ENCODE peak calls at places on chromosomes 6 and 20, in nine cellular contexts. One of them, this sample, is unnamed.

GRCh38 chr6:38387994-38388393 is 251.7 kb downstream of the BTBD9 start:
- DNase-seq in NCI-H1105: no peak
- DNase-seq in caudate nucleus: no peak
- DNase-seq in NCI-H446: no peak
- DNase-seq in T-cell: no peak
- DNase-seq in HepG2: no peak
- DNase-seq in amygdala: no peak
- DNase-seq in GDM1: no peak
- DNase-seq in lower lobe of right lung: no peak
- DNase-seq in this sample: peak; percentile 43

GRCh38 chr20:45359069-45359405 is 3.9 kb upstream of the SYS1 start:
- DNase-seq in NCI-H1105: no peak
- DNase-seq in caudate nucleus: no peak
- DNase-seq in NCI-H446: no peak
- DNase-seq in T-cell: no peak
- DNase-seq in HepG2: no peak
- DNase-seq in amygdala: no peak
- DNase-seq in GDM1: no peak
- DNase-seq in lower lobe of right lung: peak; percentile 81
- DNase-seq in this sample: no peak

GRCh38 chr20:40493071-40493470 is 196.0 kb downstream of the MAFB start:
- DNase-seq in NCI-H1105: peak; percentile 45
- DNase-seq in caudate nucleus: no peak
- DNase-seq in NCI-H446: no peak
- DNase-seq in T-cell: no peak
- DNase-seq in HepG2: no peak
- DNase-seq in amygdala: no peak
- DNase-seq in GDM1: no peak
- DNase-seq in lower lobe of right lung: peak; percentile 80
- DNase-seq in this sample: peak; percentile 30

GRCh38 chr20:39939241-39939865 is 749.7 kb downstream of the MAFB start:
- DNase-seq in NCI-H1105: no peak
- DNase-seq in caudate nucleus: no peak
- DNase-seq in NCI-H446: no peak
- DNase-seq in T-cell: no peak
- DNase-seq in HepG2: no peak
- DNase-seq in amygdala: no peak
- DNase-seq in GDM1: no peak
- DNase-seq in lower lobe of right lung: no peak
- DNase-seq in this sample: no peak

GRCh38 chr6:18219611-18220010 is 44.7 kb downstream of the DEK start:
- DNase-seq in NCI-H1105: no peak
- DNase-seq in caudate nucleus: no peak
- DNase-seq in NCI-H446: no peak
- DNase-seq in T-cell: no peak
- DNase-seq in HepG2: no peak
- DNase-seq in amygdala: no peak
- DNase-seq in GDM1: no peak
- DNase-seq in lower lobe of right lung: no peak
- DNase-seq in this sample: no peak

GRCh38 chr20:23085415-23086055 is 589 bp downstream of the CD93 start:
- DNase-seq in NCI-H1105: no peak
- DNase-seq in caudate nucleus: no peak
- DNase-seq in NCI-H446: no peak
- DNase-seq in T-cell: no peak
- DNase-seq in HepG2: no peak
- DNase-seq in amygdala: no peak
- DNase-seq in GDM1: peak; percentile 37
- DNase-seq in lower lobe of right lung: peak; percentile 53
- DNase-seq in this sample: no peak

GRCh38 chr6:45933855-45934254 is 81.8 kb downstream of the CLIC5 start:
- DNase-seq in NCI-H1105: no peak
- DNase-seq in caudate nucleus: no peak
- DNase-seq in NCI-H446: no peak
- DNase-seq in T-cell: no peak
- DNase-seq in HepG2: no peak
- DNase-seq in amygdala: no peak
- DNase-seq in GDM1: no peak
- DNase-seq in lower lobe of right lung: no peak
- DNase-seq in this sample: no peak

GRCh38 chr20:32205502-32206382 is 1.8 kb downstream of the PLAGL2 start:
- DNase-seq in NCI-H1105: no peak
- DNase-seq in caudate nucleus: no peak
- DNase-seq in NCI-H446: no peak
- DNase-seq in T-cell: no peak
- DNase-seq in HepG2: no peak
- DNase-seq in amygdala: no peak
- DNase-seq in GDM1: no peak
- DNase-seq in lower lobe of right lung: no peak
- DNase-seq in this sample: peak; percentile 38

GRCh38 chr20:53887973-53888372 is 182.4 kb downstream of the BCAS1 start:
- DNase-seq in NCI-H1105: no peak
- DNase-seq in caudate nucleus: no peak
- DNase-seq in NCI-H446: no peak
- DNase-seq in T-cell: no peak
- DNase-seq in HepG2: no peak
- DNase-seq in amygdala: no peak
- DNase-seq in GDM1: no peak
- DNase-seq in lower lobe of right lung: no peak
- DNase-seq in this sample: no peak

GRCh38 chr6:18142591-18142861 is 12.4 kb downstream of the TPMT start:
- DNase-seq in NCI-H1105: peak; percentile 65
- DNase-seq in caudate nucleus: no peak
- DNase-seq in NCI-H446: no peak
- DNase-seq in T-cell: no peak
- DNase-seq in HepG2: no peak
- DNase-seq in amygdala: no peak
- DNase-seq in GDM1: no peak
- DNase-seq in lower lobe of right lung: no peak
- DNase-seq in this sample: no peak

GRCh38 chr20:15918631-15919030 is 654.6 kb downstream of the KIF16B start:
- DNase-seq in NCI-H1105: no peak
- DNase-seq in caudate nucleus: no peak
- DNase-seq in NCI-H446: no peak
- DNase-seq in T-cell: no peak
- DNase-seq in HepG2: no peak
- DNase-seq in amygdala: no peak
- DNase-seq in GDM1: no peak
- DNase-seq in lower lobe of right lung: no peak
- DNase-seq in this sample: no peak

GRCh38 chr20:53768329-53768728 is 174.7 kb upstream of the ZNF217 start:
- DNase-seq in NCI-H1105: no peak
- DNase-seq in caudate nucleus: no peak
- DNase-seq in NCI-H446: no peak
- DNase-seq in T-cell: no peak
- DNase-seq in HepG2: no peak
- DNase-seq in amygdala: no peak
- DNase-seq in GDM1: no peak
- DNase-seq in lower lobe of right lung: no peak
- DNase-seq in this sample: no peak

GRCh38 chr6:32609731-32610640 is 20.3 kb upstream of the HLA-DRB1 start:
- DNase-seq in NCI-H1105: no peak
- DNase-seq in caudate nucleus: no peak
- DNase-seq in NCI-H446: peak; percentile 21
- DNase-seq in T-cell: peak; percentile 52
- DNase-seq in HepG2: peak; percentile 21
- DNase-seq in amygdala: no peak
- DNase-seq in GDM1: peak; percentile 92
- DNase-seq in lower lobe of right lung: no peak
- DNase-seq in this sample: peak; percentile 95

GRCh38 chr6:81487489-81487888 is 265.0 kb downstream of the TENT5A start:
- DNase-seq in NCI-H1105: no peak
- DNase-seq in caudate nucleus: peak; percentile 8
- DNase-seq in NCI-H446: no peak
- DNase-seq in T-cell: no peak
- DNase-seq in HepG2: no peak
- DNase-seq in amygdala: peak; percentile 62
- DNase-seq in GDM1: no peak
- DNase-seq in lower lobe of right lung: no peak
- DNase-seq in this sample: peak; percentile 7

GRCh38 chr20:50153153-50153499 is 397 bp downstream of the PEDS1 start:
- DNase-seq in NCI-H1105: no peak
- DNase-seq in caudate nucleus: no peak
- DNase-seq in NCI-H446: no peak
- DNase-seq in T-cell: no peak
- DNase-seq in HepG2: no peak
- DNase-seq in amygdala: no peak
- DNase-seq in GDM1: no peak
- DNase-seq in lower lobe of right lung: no peak
- DNase-seq in this sample: no peak

GRCh38 chr20:41191562-41192500 is 54.5 kb downstream of the PLCG1 start:
- DNase-seq in NCI-H1105: no peak
- DNase-seq in caudate nucleus: no peak
- DNase-seq in NCI-H446: no peak
- DNase-seq in T-cell: no peak
- DNase-seq in HepG2: no peak
- DNase-seq in amygdala: no peak
- DNase-seq in GDM1: no peak
- DNase-seq in lower lobe of right lung: no peak
- DNase-seq in this sample: no peak

GRCh38 chr6:37171141-37171969 is 1.4 kb downstream of the PIM1 start:
- DNase-seq in NCI-H1105: no peak
- DNase-seq in caudate nucleus: peak; percentile 44
- DNase-seq in NCI-H446: peak; percentile 10
- DNase-seq in T-cell: peak; percentile 26
- DNase-seq in HepG2: no peak
- DNase-seq in amygdala: peak; percentile 40
- DNase-seq in GDM1: no peak
- DNase-seq in lower lobe of right lung: peak; percentile 66
- DNase-seq in this sample: peak; percentile 51

GRCh38 chr6:143264291-143264834 is 186.1 kb downstream of the ADAT2 start:
- DNase-seq in NCI-H1105: peak; percentile 8
- DNase-seq in caudate nucleus: no peak
- DNase-seq in NCI-H446: peak; percentile 35
- DNase-seq in T-cell: no peak
- DNase-seq in HepG2: no peak
- DNase-seq in amygdala: no peak
- DNase-seq in GDM1: no peak
- DNase-seq in lower lobe of right lung: no peak
- DNase-seq in this sample: no peak

GRCh38 chr6:150632785-150633465 is 33.2 kb downstream of the PLEKHG1 start:
- DNase-seq in NCI-H1105: no peak
- DNase-seq in caudate nucleus: no peak
- DNase-seq in NCI-H446: no peak
- DNase-seq in T-cell: no peak
- DNase-seq in HepG2: no peak
- DNase-seq in amygdala: no peak
- DNase-seq in GDM1: no peak
- DNase-seq in lower lobe of right lung: no peak
- DNase-seq in this sample: no peak

GRCh38 chr20:45456632-45457031 is 12.9 kb upstream of the WFDC2 start:
- DNase-seq in NCI-H1105: peak; percentile 29
- DNase-seq in caudate nucleus: no peak
- DNase-seq in NCI-H446: no peak
- DNase-seq in T-cell: no peak
- DNase-seq in HepG2: peak; percentile 70
- DNase-seq in amygdala: no peak
- DNase-seq in GDM1: no peak
- DNase-seq in lower lobe of right lung: peak; percentile 58
- DNase-seq in this sample: peak; percentile 66

GRCh38 chr6:89411269-89412070 is 603 bp downstream of the RRAGD start:
- DNase-seq in NCI-H1105: peak; percentile 26
- DNase-seq in caudate nucleus: no peak
- DNase-seq in NCI-H446: no peak
- DNase-seq in T-cell: peak; percentile 3
- DNase-seq in HepG2: no peak
- DNase-seq in amygdala: no peak
- DNase-seq in GDM1: no peak
- DNase-seq in lower lobe of right lung: peak; percentile 64
- DNase-seq in this sample: peak; percentile 54

GRCh38 chr6:17012421-17013225 is 89.2 kb upstream of the STMND1 start:
- DNase-seq in NCI-H1105: no peak
- DNase-seq in caudate nucleus: no peak
- DNase-seq in NCI-H446: no peak
- DNase-seq in T-cell: no peak
- DNase-seq in HepG2: no peak
- DNase-seq in amygdala: peak; percentile 9
- DNase-seq in GDM1: no peak
- DNase-seq in lower lobe of right lung: no peak
- DNase-seq in this sample: peak; percentile 60